ENCODE peak calls at places on chromosomes 1 and 21, in five cellular contexts. Z, B, K, N and C are unnamed samples.

GRCh38 chr1:145806844-145807243 is 17.1 kb downstream of the RNF115 start:
- DNase-seq in Z (no peak), B (no peak), K (no peak), N (no peak), C (no peak)

GRCh38 chr1:16298653-16299052 is 53.6 kb downstream of the FBXO42 start:
- DNase-seq in Z (no peak), B (no peak), K (no peak), N (peak; percentile 10), C (no peak)

GRCh38 chr1:220300442-220301121 is 28.3 kb upstream of the RAB3GAP2 start:
- DNase-seq in Z (no peak), B (peak; percentile 72), K (peak; percentile 80), N (peak; percentile 47), C (peak; percentile 92)

GRCh38 chr1:221602866-221603265 is 139.0 kb downstream of the DUSP10 start:
- DNase-seq in Z (no peak), B (no peak), K (no peak), N (no peak), C (no peak)

GRCh38 chr1:157193702-157194391 is 55.7 kb upstream of the ETV3 start:
- DNase-seq in Z (no peak), B (peak; percentile 37), K (peak; percentile 50), N (peak; percentile 75), C (peak; percentile 75)

GRCh38 chr1:28815533-28815932 is 3.6 kb downstream of the OPRD1 start:
- DNase-seq in Z (no peak), B (no peak), K (no peak), N (no peak), C (no peak)

GRCh38 chr1:29180497-29181412 is 945 bp downstream of the SRSF4 start:
- DNase-seq in Z (no peak), B (peak; percentile 19), K (no peak), N (no peak), C (no peak)

GRCh38 chr1:96376846-96377245 is 344.7 kb upstream of the PTBP2 start:
- DNase-seq in Z (no peak), B (no peak), K (no peak), N (no peak), C (no peak)

GRCh38 chr1:1109743-1110142 is 6.1 kb downstream of the C1orf159 start:
- DNase-seq in Z (no peak), B (no peak), K (no peak), N (peak; percentile 89), C (no peak)

GRCh38 chr1:32464716-32465540 is at the start of gene ZBTB8B:
- DNase-seq in Z (no peak), B (peak; percentile 80), K (peak; percentile 80), N (peak; percentile 60), C (peak; percentile 79)

GRCh38 chr1:8397511-8397910 is 79.6 kb downstream of the SLC45A1 start:
- DNase-seq in Z (no peak), B (no peak), K (no peak), N (no peak), C (no peak)

GRCh38 chr1:30106125-30106524 is 617.3 kb downstream of the MATN1 start:
- DNase-seq in Z (no peak), B (peak; percentile 6), K (peak; percentile 34), N (peak; percentile 20), C (peak; percentile 28)

GRCh38 chr1:53693773-53694717 is 44.9 kb downstream of the GLIS1 start:
- DNase-seq in Z (no peak), B (no peak), K (no peak), N (no peak), C (no peak)

GRCh38 chr1:203519053-203519770 is 25.3 kb downstream of the OPTC start:
- DNase-seq in Z (no peak), B (no peak), K (no peak), N (no peak), C (no peak)

GRCh38 chr1:201593200-201593828 is 54.4 kb downstream of the NAV1 start:
- DNase-seq in Z (no peak), B (no peak), K (peak; percentile 90), N (peak; percentile 44), C (peak; percentile 69)

GRCh38 chr1:102858695-102859094 is 249.6 kb downstream of the COL11A1 start:
- DNase-seq in Z (no peak), B (no peak), K (no peak), N (no peak), C (no peak)

GRCh38 chr1:31932491-31933316 is 5.5 kb downstream of the PTP4A2 start:
- DNase-seq in Z (no peak), B (no peak), K (no peak), N (no peak), C (no peak)

GRCh38 chr1:188065917-188066316 is 1237.2 kb downstream of the PLA2G4A start:
- DNase-seq in Z (no peak), B (no peak), K (no peak), N (no peak), C (no peak)

GRCh38 chr1:25645641-25646400 is 29.2 kb downstream of the MAN1C1 start:
- DNase-seq in Z (no peak), B (no peak), K (no peak), N (no peak), C (peak; percentile 42)

GRCh38 chr1:202351725-202352124 is 3.2 kb downstream of the PPP1R12B start:
- DNase-seq in Z (no peak), B (no peak), K (no peak), N (no peak), C (no peak)

GRCh38 chr21:31543191-31543590 is 116.3 kb upstream of the SOD1 start:
- DNase-seq in Z (no peak), B (peak; percentile 30), K (no peak), N (no peak), C (no peak)

GRCh38 chr21:44415073-44416025 is 40.0 kb upstream of the LRRC3 start:
- DNase-seq in Z (no peak), B (no peak), K (no peak), N (no peak), C (peak; percentile 8)

GRCh38 chr1:93701619-93702018 is 20.0 kb upstream of the BCAR3 start:
- DNase-seq in Z (no peak), B (peak; percentile 33), K (no peak), N (no peak), C (peak; percentile 37)

GRCh38 chr1:245599413-245600174 is 444.8 kb downstream of the KIF26B start:
- DNase-seq in Z (no peak), B (no peak), K (no peak), N (no peak), C (no peak)

GRCh38 chr1:245603311-245603865 is 448.6 kb downstream of the KIF26B start:
- DNase-seq in Z (no peak), B (no peak), K (no peak), N (no peak), C (no peak)

GRCh38 chr1:245600658-245601057 is 445.9 kb downstream of the KIF26B start:
- DNase-seq in Z (no peak), B (no peak), K (no peak), N (no peak), C (no peak)

DNA sequence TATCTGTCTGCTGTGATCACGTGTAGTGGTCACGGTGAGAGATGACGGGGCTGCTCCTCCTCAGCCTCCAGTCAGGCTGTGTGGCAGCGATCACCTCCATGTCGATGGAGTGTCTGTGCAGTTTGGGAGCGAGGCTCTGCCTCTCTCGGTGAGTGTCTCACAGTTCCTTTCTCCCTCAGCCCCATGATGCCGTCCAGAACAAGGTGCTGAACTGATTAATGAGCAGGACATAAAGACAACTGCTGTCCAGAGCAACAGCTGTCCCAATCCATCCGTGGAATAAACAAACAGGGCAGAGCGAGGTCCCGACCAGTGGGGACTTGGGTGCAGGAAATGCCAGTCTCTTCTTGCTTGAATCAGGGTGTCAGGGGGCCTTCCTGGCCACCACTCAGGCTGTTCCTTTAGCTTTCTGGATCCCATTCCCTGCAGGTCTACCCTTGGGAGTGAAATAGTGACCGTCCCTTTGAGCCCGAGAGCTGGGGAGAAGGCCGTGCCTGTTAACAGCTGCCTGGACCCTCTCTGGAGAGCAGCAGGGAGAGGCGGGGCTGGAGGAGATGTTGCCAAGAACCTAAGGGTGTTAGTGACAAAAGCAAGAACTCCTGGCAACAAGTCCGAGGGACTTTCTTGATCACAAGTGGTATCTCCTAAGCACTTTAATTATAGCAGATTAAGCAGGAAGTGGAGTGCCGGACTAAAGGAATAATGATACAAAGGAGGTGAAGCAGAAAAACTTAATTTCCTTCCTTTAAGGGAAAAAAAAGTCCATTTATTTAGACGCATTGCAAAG is 443.9 kb downstream of the KIF26B start:
- DNase-seq in Z (no peak), B (no peak), K (no peak), N (no peak), C (no peak)
- H3K27ac ChIP-seq in Z (no peak overlapping the region), B (no peak overlapping the region), K (no peak overlapping the region), N (no peak overlapping the region), C (no peak overlapping the region)

DNA sequence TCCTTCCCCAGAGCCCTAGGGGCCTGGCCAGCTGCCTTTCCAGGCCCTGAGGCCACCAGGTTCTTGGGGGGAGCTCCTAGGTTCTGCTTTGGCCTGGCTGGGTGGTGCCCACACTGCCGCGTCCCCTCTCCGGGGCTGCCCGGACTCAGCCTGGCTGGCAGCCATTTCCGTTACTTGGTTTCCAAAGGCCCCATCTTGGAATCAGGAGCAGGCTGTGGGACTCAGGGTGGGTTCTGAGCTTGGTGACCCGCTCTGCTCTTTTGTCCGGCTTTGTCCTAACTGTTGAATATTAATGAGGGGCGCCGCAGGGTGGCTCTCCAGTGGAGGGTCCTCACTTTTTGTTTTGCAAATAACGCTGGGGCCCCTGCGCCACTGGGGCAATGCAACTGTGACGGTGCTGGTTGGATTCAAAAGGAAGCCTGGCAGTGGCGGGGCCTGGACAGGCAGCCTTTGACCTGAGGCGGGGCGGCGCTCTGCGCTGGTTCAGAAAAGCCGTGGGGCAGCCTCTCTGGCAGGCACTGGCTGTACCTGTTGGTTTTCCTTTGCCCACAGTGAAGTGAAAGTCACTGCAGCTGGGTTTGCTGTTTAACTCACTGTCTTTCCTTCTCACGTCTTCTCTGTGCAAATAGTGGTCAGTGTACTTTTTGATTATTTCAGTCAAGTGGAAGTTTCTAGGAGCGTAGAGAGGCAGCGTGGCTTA is 20.2 kb downstream of the SKI start:
- DNase-seq in Z (no peak), B (peak; percentile 81), K (no peak), N (peak; percentile 78), C (no peak)
- TF ChIP-seq POLR2A in Z (no peak), B (no peak), K (no peak), N (no peak), C (no peak)

GRCh38 chr1:2821970-2822620 is 20.6 kb upstream of the TTC34 start:
- DNase-seq in Z (no peak), B (peak; percentile 14), K (no peak), N (peak; percentile 32), C (peak; percentile 31)
- TF ChIP-seq CTCF in Z (no peak), B (peak; percentile 23), K (no peak), N (peak; percentile 66), C (peak; percentile 56)

GRCh38 chr1:168888418-168888817 is 159.4 kb upstream of the DPT start:
- DNase-seq in Z (no peak), B (no peak), K (no peak), N (no peak), C (no peak)

GRCh38 chr1:168894397-168894796 is 165.4 kb upstream of the DPT start:
- DNase-seq in Z (no peak), B (no peak), K (no peak), N (no peak), C (no peak)

GRCh38 chr1:168892945-168893344 is 163.9 kb upstream of the DPT start:
- DNase-seq in Z (no peak), B (no peak), K (no peak), N (no peak), C (no peak)

GRCh38 chr1:168897249-168897648 is 168.2 kb upstream of the DPT start:
- DNase-seq in Z (no peak), B (no peak), K (no peak), N (no peak), C (no peak)

DNA sequence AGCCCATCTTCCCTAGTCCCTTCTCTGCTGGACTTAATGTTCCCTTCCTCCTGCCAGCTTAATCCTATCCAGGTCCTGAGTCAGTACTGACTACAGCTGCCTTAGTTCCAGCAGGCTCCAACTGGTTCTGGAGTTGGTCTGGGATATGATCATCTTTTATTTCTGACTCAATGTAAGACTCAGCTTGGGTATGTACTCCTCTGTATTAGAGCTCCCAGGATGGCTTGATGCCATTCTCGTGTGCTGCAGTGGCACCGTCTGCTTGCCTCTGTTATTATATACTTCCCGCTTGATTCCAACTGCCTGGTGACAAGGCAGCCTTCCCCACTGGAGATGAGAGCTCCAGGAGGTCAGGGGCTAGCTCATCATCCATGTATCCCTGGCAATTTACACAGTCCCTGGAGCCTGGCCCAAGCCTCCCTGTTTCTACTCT is 164.4 kb upstream of the DPT start:
- DNase-seq in Z (no peak), B (no peak), K (peak; percentile 68), N (no peak), C (no peak)
- H3K27ac ChIP-seq in Z (peak overlapping the region; percentile 61), B (no peak overlapping the region), K (peak overlapping the region; percentile 39), N (peak overlapping the region; percentile 19), C (no peak overlapping the region)